ENCODE peak calls at places on chromosomes 3 and 15, in ten cellular contexts. T is bronchial epithelial cell; N is left lobe of liver; D is NCI-H2107; Q is stimulated activated CD4-positive, alpha-beta T cell treated with anti-CD3 and anti-CD28 coated beads, TNF-alpha, amount 100 ng/mL, for 1 hour; S is M059J; A is anterior cingulate cortex; Z is RWPE2; C is body of pancreas; Y is neural progenitor cell. O is an unnamed sample.

GRCh38 chr3:15064835-15065549 is at the start of gene MRPS25:
- DNase-seq in T (peak; percentile 90), N (peak; percentile 93), D (peak; percentile 40), Q (peak; percentile 66), S (peak; percentile 87), A (peak; percentile 86), Z (peak; percentile 90), C (peak; percentile 91), Y (peak; percentile 93), O (peak; percentile 94)

GRCh38 chr15:58074452-58074851 is 8.9 kb upstream of the ALDH1A2 start:
- DNase-seq in T (no peak), N (no peak), D (no peak), Q (no peak), S (no peak), A (no peak), Z (no peak), C (no peak), Y (no peak), O (no peak)

GRCh38 chr3:169668957-169669681 is 5.6 kb upstream of the MECOM start:
- DNase-seq in T (peak; percentile 58), N (no peak), D (peak; percentile 95), Q (no peak), S (peak; percentile 73), A (no peak), Z (no peak), C (peak; percentile 95), Y (peak; percentile 92), O (peak; percentile 88)

GRCh38 chr15:39312984-39313383 is 267.9 kb upstream of the THBS1 start:
- DNase-seq in T (peak; percentile 29), N (no peak), D (no peak), Q (no peak), S (peak; percentile 61), A (no peak), Z (no peak), C (no peak), Y (peak; percentile 35), O (no peak)

GRCh38 chr3:53252105-53252946 is 3.5 kb downstream of the TKT start:
- DNase-seq in T (no peak), N (no peak), D (no peak), Q (no peak), S (no peak), A (no peak), Z (no peak), C (no peak), Y (no peak), O (peak; percentile 20)

GRCh38 chr3:185498503-185499396 is at the start of gene TMEM41A:
- DNase-seq in T (peak; percentile 66), N (peak; percentile 95), D (peak; percentile 98), Q (peak; percentile 71), S (peak; percentile 88), A (peak; percentile 84), Z (peak; percentile 89), C (peak; percentile 96), Y (peak; percentile 95), O (peak; percentile 96)

GRCh38 chr3:37456270-37456708 is 281.9 kb upstream of the LRRFIP2 start:
- DNase-seq in T (no peak), N (peak; percentile 62), D (no peak), Q (no peak), S (no peak), A (no peak), Z (no peak), C (peak; percentile 45), Y (no peak), O (no peak)

GRCh38 chr3:197511130-197511529 is 44.6 kb downstream of the BDH1 start:
- DNase-seq in T (peak; percentile 49), N (no peak), D (no peak), Q (no peak), S (peak; percentile 87), A (no peak), Z (no peak), C (no peak), Y (no peak), O (no peak)

GRCh38 chr15:81492303-81492702 is 118.3 kb upstream of the TMC3 start:
- DNase-seq in T (no peak), N (no peak), D (no peak), Q (no peak), S (peak; percentile 7), A (no peak), Z (no peak), C (no peak), Y (no peak), O (no peak)

GRCh38 chr3:11238057-11238456 is 34.1 kb upstream of the ATG7 start:
- DNase-seq in T (peak; percentile 85), N (no peak), D (no peak), Q (no peak), S (peak; percentile 90), A (no peak), Z (no peak), C (no peak), Y (no peak), O (no peak)

GRCh38 chr3:23096041-23096440 is 107.1 kb upstream of the UBE2E2 start:
- DNase-seq in T (no peak), N (no peak), D (no peak), Q (no peak), S (no peak), A (no peak), Z (no peak), C (no peak), Y (no peak), O (no peak)

GRCh38 chr15:40238927-40239591 is at the start of gene PAK6:
- DNase-seq in T (peak; percentile 91), N (no peak), D (peak; percentile 25), Q (no peak), S (peak; percentile 93), A (no peak), Z (peak; percentile 99), C (peak; percentile 91), Y (peak; percentile 81), O (peak; percentile 60)

GRCh38 chr15:47587938-47588817 is 129.1 kb upstream of the SEMA6D start:
- DNase-seq in T (no peak), N (no peak), D (no peak), Q (no peak), S (no peak), A (no peak), Z (no peak), C (no peak), Y (peak; percentile 64), O (no peak)

GRCh38 chr3:44976002-44976815 is at the start of the genes EXOSC7 and ZDHHC3:
- DNase-seq in T (peak; percentile 73), N (peak; percentile 88), D (peak; percentile 66), Q (peak; percentile 67), S (peak; percentile 75), A (peak; percentile 79), Z (peak; percentile 83), C (peak; percentile 86), Y (peak; percentile 94), O (peak; percentile 92)

GRCh38 chr3:69695443-69695842 is 43.8 kb upstream of the MITF start:
- DNase-seq in T (peak; percentile 63), N (no peak), D (no peak), Q (no peak), S (peak; percentile 22), A (no peak), Z (no peak), C (no peak), Y (no peak), O (no peak)

GRCh38 chr15:41958002-41958420 is 14.3 kb downstream of the EHD4 start:
- DNase-seq in T (no peak), N (peak; percentile 42), D (no peak), Q (no peak), S (no peak), A (no peak), Z (no peak), C (no peak), Y (no peak), O (no peak)

O was measured in RPMI8226.